ENCODE peak calls at places on chromosomes 13 and 19, in eight cellular contexts. Z is naive thymus-derived CD4-positive, alpha-beta T cell; M is ascending aorta; F is brain microvascular endothelial cell; S is uterus; H is cardiac fibroblast; V is kidney epithelial cell; Q is AG04450. O is an unnamed sample.

GRCh38 chr13:90436697-90437096 is 910.8 kb upstream of the MIR17HG start:
- DNase-seq in S (no peak), H (peak), M (no peak), Q (no peak), F (no peak), Z (no peak), V (no peak), O (no peak)

GRCh38 chr13:27194895-27195764 is 23.5 kb upstream of the USP12 start:
- DNase-seq in H (peak), Z (no peak), M (no peak), F (peak), Q (no peak), V (peak), S (no peak), O (peak)

GRCh38 chr13:47256618-47257017 is 359.8 kb upstream of the HTR2A start:
- DNase-seq in H (peak), F (peak), S (no peak), Z (no peak), Q (peak), V (no peak), M (no peak), O (peak)

GRCh38 chr19:11390933-11391680 is 7.0 kb upstream of the EPOR start:
- DNase-seq in H (no peak), Q (no peak), V (no peak), Z (no peak), S (no peak), F (no peak), M (no peak), O (no peak)

GRCh38 chr19:15248648-15249559 is 16.7 kb upstream of the EPHX3 start:
- DNase-seq in F (peak), Q (peak), V (peak), Z (no peak), H (peak), M (peak), S (peak), O (peak)

GRCh38 chr13:42354246-42355117 is 82.5 kb downstream of the AKAP11 start:
- DNase-seq in S (no peak), Z (peak), M (no peak), H (peak), Q (peak), V (peak), F (peak), O (peak)

GRCh38 chr19:50710094-50710493 is 9.5 kb downstream of the SHANK1 start:
- DNase-seq in S (no peak), F (no peak), M (no peak), Q (no peak), V (no peak), H (no peak), Z (no peak), O (no peak)

GRCh38 chr19:56217039-56217949 is 15.2 kb downstream of the ZSCAN5C start:
- DNase-seq in V (no peak), S (no peak), F (peak), M (no peak), Q (no peak), Z (no peak), H (peak), O (no peak)

GRCh38 chr13:40404407-40404806 is 262.0 kb downstream of the FOXO1 start:
- DNase-seq in V (no peak), S (no peak), H (no peak), Q (no peak), F (no peak), Z (no peak), M (no peak), O (no peak)

GRCh38 chr13:111559612-111560423 is 239.4 kb downstream of the TEX29 start:
- DNase-seq in M (peak), F (no peak), H (no peak), S (no peak), Z (no peak), Q (no peak), V (no peak), O (no peak)

GRCh38 chr13:98141938-98142426 is 912 bp upstream of the FARP1 start:
- DNase-seq in Z (no peak), V (no peak), M (no peak), Q (no peak), F (no peak), H (no peak), S (no peak), O (no peak)

GRCh38 chr13:98144501-98145350 is 1.8 kb downstream of the FARP1 start:
- DNase-seq in Z (no peak), S (no peak), M (no peak), V (no peak), Q (peak), H (peak), F (no peak), O (peak)

GRCh38 chr13:98142427-98143156 is at the start of gene FARP1:
- DNase-seq in H (peak), S (peak), F (no peak), V (no peak), Z (no peak), M (peak), Q (no peak), O (peak)

GRCh38 chr13:98143601-98144500 is 957 bp downstream of the FARP1 start:
- DNase-seq in H (peak), V (no peak), F (no peak), Q (no peak), M (no peak), Z (no peak), S (peak), O (no peak)

DNA sequence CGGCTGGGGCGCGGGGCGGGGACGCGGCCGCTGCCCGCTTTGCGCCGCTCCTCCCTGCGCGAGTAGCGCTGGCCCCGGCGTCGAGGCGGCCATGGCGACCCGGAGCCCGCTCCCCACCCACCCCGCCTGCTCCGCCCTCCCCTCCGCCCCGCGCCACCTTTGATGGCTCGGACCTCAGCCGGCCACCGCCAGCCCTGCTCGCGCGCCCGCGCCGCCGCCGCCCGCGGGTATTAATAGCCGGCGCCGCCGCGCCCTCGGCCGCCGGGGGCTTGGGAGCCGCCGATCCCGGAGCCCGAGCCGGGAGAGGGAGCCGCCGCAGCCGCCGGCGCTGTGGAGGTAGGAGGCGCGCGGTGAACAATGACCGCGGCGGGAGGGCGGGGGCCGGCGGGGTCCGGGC is 261 bp downstream of the FARP1 start:
- DNase-seq in M (no peak), H (peak), V (no peak), S (peak), F (no peak), Q (no peak), Z (no peak), O (no peak)
- H3K4me3 ChIP-seq in M (peak), H (peak), V (peak), S (peak), F (peak), Q (peak), Z (no peak), O (peak)

GRCh38 chr19:18557474-18558201 is at the start of gene KXD1:
- DNase-seq in Z (peak), S (peak), F (peak), M (peak), H (peak), V (peak), Q (peak), O (peak)

GRCh38 chr19:18558595-18558994 is 925 bp downstream of the KXD1 start:
- DNase-seq in H (no peak), M (no peak), Q (no peak), S (no peak), Z (no peak), V (no peak), F (no peak), O (no peak)

GRCh38 chr19:18559685-18560084 is 2.0 kb downstream of the KXD1 start:
- DNase-seq in S (no peak), Z (no peak), H (no peak), Q (no peak), V (no peak), M (no peak), F (no peak), O (no peak)

GRCh38 chr19:18562086-18562485 is 4.4 kb downstream of the KXD1 start:
- DNase-seq in S (no peak), H (peak), Z (no peak), V (no peak), Q (no peak), M (peak), F (no peak), O (peak)

GRCh38 chr19:18558202-18558555 is 509 bp downstream of the KXD1 start:
- DNase-seq in Z (no peak), V (no peak), H (no peak), F (no peak), Q (no peak), S (no peak), M (no peak), O (no peak)
- H3K4me3 ChIP-seq in Z (peak), V (peak), H (peak), F (peak), Q (peak), S (peak), M (peak), O (peak)

GRCh38 chr19:3855321-3855720 is 13.5 kb downstream of the ZFR2 start:
- DNase-seq in M (no peak), Z (no peak), S (no peak), Q (no peak), F (peak), V (no peak), H (no peak), O (no peak)
- H3K4me3 ChIP-seq in M (no peak), Z (no peak), S (no peak), Q (no peak), F (no peak), V (no peak), H (no peak), O (no peak)

GRCh38 chr19:5567971-5568407 is 236 bp upstream of the TINCR start:
- DNase-seq in F (no peak), Z (no peak), M (no peak), Q (no peak), H (no peak), V (no peak), S (no peak), O (no peak)
- H3K4me3 ChIP-seq in F (no peak), Z (no peak), M (no peak), Q (no peak), H (no peak), V (no peak), S (no peak), O (no peak)